ENCODE peak calls at places on chromosome 12, in five cellular contexts. R is IMR-90, J is GM12878, G is HepG2, S is K562. A is an unnamed sample. For H4K20me1, the result is how much of the 10 kb centered on the place peaks cover.

GRCh38 chr12:92365333-92365732 is 219.7 kb upstream of the BTG1 start:
- DNase-seq in G (no peak), R (no peak), S (no peak), J (peak), A (no peak)

GRCh38 chr12:2460051-2460450 is 334.7 kb upstream of the FKBP4 start:
- DNase-seq in R (no peak), J (no peak), G (no peak), S (no peak), A (no peak)

GRCh38 chr12:124295431-124296058 is 652 bp downstream of the RFLNA start:
- DNase-seq in J (no peak), S (no peak), R (no peak), G (no peak), A (peak)

GRCh38 chr12:125882141-125882540 is 816.9 kb downstream of the AACS start:
- DNase-seq in R (no peak), G (no peak), J (no peak), S (no peak), A (no peak)

GRCh38 chr12:128381537-128381936 is 114.6 kb downstream of the TMEM132C start:
- DNase-seq in G (no peak), J (no peak), R (no peak), S (no peak), A (no peak)

GRCh38 chr12:70920251-70920851 is at the start of gene PTPRR:
- DNase-seq in R (no peak), S (no peak), J (no peak), G (no peak), A (peak)

GRCh38 chr12:21521541-21521940 is 4.6 kb upstream of the SPX start:
- DNase-seq in J (no peak), S (no peak), G (no peak), R (no peak), A (no peak)

GRCh38 chr12:90677552-90677951 is 277.4 kb downstream of the CCER1 start:
- DNase-seq in G (no peak), R (no peak), S (no peak), J (no peak), A (no peak)

GRCh38 chr12:71702590-71702989 is 16.7 kb downstream of the TMEM19 start:
- DNase-seq in G (no peak), J (no peak), R (peak), S (no peak), A (no peak)

GRCh38 chr12:115294443-115295133 is 610.6 kb upstream of the TBX3 start:
- DNase-seq in S (no peak), G (no peak), J (no peak), R (peak), A (no peak)

GRCh38 chr12:58844161-58844560 is 76.1 kb downstream of the LRIG3 start:
- DNase-seq in R (no peak), S (no peak), J (no peak), G (no peak), A (no peak)

GRCh38 chr12:127107744-127108143 is 1159.2 kb upstream of the TMEM132C start:
- DNase-seq in S (no peak), J (no peak), G (no peak), R (no peak), A (no peak)

GRCh38 chr12:7959278-7960063 is 23.5 kb upstream of the SLC2A3 start:
- DNase-seq in S (peak), R (no peak), G (peak), J (peak), A (no peak)

GRCh38 chr12:77433799-77434198 is 368.4 kb upstream of the E2F7 start:
- DNase-seq in S (no peak), J (no peak), G (no peak), R (peak), A (no peak)

GRCh38 chr12:63821781-63822251 is 22.7 kb upstream of the SRGAP1 start:
- DNase-seq in R (peak), J (no peak), G (no peak), S (no peak), A (no peak)

GRCh38 chr12:131194166-131194565 is 240.5 kb downstream of the ADGRD1 start:
- DNase-seq in S (peak), G (no peak), J (no peak), R (no peak), A (peak)

GRCh38 chr12:68119724-68120211 is 39.8 kb downstream of the IFNG start:
- DNase-seq in J (peak), R (no peak), S (no peak), G (no peak), A (no peak)

GRCh38 chr12:105698047-105698446 is 367.6 kb downstream of the C12orf75 start:
- DNase-seq in J (no peak), S (no peak), R (no peak), G (no peak), A (no peak)

GRCh38 chr12:4366090-4366489 is 13.4 kb downstream of the FGF23 start:
- DNase-seq in R (no peak), G (no peak), J (no peak), S (no peak), A (no peak)

GRCh38 chr12:4372653-4373052 is 6.9 kb downstream of the FGF23 start:
- DNase-seq in S (no peak), J (no peak), G (no peak), R (no peak), A (no peak)

GRCh38 chr12:4370265-4370664 is 9.2 kb downstream of the FGF23 start:
- DNase-seq in S (no peak), R (no peak), G (no peak), J (no peak), A (no peak)

DNA sequence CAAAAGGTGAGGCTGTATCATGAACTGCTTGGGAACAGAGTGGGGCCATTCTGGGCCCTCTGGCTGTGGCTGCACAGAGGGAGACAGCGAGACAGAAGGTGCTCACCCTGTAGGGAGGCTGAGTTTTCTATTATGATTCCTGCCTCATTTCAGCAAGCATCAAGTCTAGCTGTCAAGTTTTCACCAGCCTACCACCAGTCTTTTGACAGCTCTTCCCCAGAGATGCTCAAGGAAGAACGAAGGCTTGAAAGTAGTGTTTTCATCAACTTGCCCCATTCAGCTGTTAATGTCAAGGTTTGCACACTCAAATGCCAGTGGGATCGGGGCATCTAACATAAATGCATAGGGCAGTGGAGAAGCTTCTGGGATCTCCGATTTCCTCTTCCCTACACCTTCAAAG is 10.0 kb downstream of the FGF23 start:
- DNase-seq in S (no peak), R (no peak), G (no peak), J (no peak), A (no peak)
- TF ChIP-seq SMC3 in S (no peak), R (no peak), G (no peak), J (no peak), A (no peak)

GRCh38 chr12:104656383-104656782 is 199.6 kb downstream of the CHST11 start:
- DNase-seq in J (no peak), R (no peak), S (no peak), G (no peak), A (no peak)

GRCh38 chr12:104662203-104662602 is 205.5 kb downstream of the CHST11 start:
- DNase-seq in J (no peak), S (no peak), R (peak), G (no peak), A (no peak)

GRCh38 chr12:104656921-104657320 is 200.2 kb downstream of the CHST11 start:
- DNase-seq in S (no peak), R (peak), G (no peak), J (no peak), A (no peak)

GRCh38 chr12:104658085-104658484 is 201.3 kb downstream of the CHST11 start:
- DNase-seq in J (no peak), G (no peak), S (no peak), R (no peak), A (no peak)

DNA sequence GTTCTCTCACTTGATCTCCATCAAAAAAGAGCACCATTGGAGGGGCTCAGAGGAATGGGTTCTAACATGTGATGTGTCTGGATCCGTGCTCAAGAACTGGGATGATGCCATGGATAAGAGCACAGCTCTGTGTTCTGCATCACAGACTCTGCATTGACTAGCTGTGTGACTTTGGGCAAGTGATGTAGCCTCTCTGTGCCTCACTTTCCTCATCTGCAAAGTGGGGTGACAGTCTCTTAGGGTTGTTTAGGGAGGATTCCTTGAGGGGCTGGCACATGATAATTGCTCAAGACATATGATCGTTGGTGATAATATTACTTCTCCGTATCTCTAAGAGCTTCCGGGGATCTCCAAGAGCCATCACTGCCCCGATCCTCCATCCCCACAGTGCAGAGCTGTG is 202.3 kb downstream of the CHST11 start:
- DNase-seq in S (no peak), R (no peak), J (no peak), G (no peak), A (no peak)
- H4K20me1 ChIP-seq in S (under half), R (under half), J (under half), G (under half), A (under half)

GRCh38 chr12:102526701-102527100 is 46.3 kb upstream of the IGF1 start:
- DNase-seq in R (peak), J (no peak), S (no peak), G (no peak), A (no peak)

GRCh38 chr12:102518871-102519270 is 38.5 kb upstream of the IGF1 start:
- DNase-seq in G (no peak), R (no peak), S (peak), J (no peak), A (no peak)

GRCh38 chr12:102522768-102523167 is 42.4 kb upstream of the IGF1 start:
- DNase-seq in J (no peak), G (peak), R (no peak), S (no peak), A (no peak)

GRCh38 chr12:102527256-102527720 is 46.9 kb upstream of the IGF1 start:
- DNase-seq in J (no peak), S (no peak), G (no peak), R (peak), A (no peak)

GRCh38 chr12:102521662-102522277 is 41.4 kb upstream of the IGF1 start:
- DNase-seq in R (no peak), G (no peak), S (no peak), J (no peak), A (no peak)
- TF ChIP-seq SMC3 in R (no peak), G (no peak), S (no peak), J (no peak), A (no peak)

DNA sequence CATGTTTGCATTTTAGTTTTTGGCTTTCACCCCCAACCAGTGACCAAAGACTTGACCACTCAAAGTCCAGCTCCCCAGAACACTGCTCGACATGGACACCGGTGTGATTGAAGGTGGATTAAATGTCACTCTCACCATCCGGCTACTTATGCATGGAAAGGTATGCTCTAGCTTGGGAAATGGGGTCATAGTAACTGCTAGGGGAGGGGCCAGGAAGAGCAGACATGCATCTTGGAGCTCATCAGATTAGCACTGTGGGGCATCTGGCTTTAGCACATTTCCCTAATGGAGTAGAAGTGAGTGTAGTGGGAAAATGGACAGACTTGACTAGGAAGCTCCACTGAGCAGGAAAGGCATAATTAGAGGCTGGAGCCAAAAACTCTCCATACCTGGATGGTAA is 2.8 kb downstream of the PCBP2 start:
- DNase-seq in J (no peak), R (no peak), S (no peak), G (no peak), A (peak)
- H4K20me1 ChIP-seq in J (under half), R (half or more), S (under half), G (half or more), A (half or more)

DNA sequence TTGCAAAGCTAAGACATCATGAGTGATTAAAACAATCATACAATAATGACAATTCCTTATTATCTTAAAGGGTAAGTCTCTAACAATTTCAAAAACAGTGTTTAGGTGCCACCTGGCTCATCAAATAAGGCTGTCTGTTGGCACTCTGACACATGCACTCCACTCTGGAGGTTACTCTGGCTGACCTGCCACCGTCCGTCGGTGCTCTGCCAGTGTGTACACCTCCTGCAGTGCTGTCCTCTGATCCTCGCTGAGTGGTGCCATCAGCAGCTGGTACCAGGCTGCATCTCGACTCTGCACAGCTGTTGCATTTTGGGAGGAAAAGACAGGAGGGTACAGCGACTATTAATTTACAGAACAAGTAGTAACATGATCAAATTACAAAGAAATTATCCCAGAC is 64.0 kb downstream of the IPO8 start:
- DNase-seq in G (no peak), S (no peak), R (no peak), J (no peak), A (no peak)
- TF ChIP-seq SMC3 in G (no peak), S (no peak), R (no peak), J (no peak), A (no peak)